ENCODE peak calls at places on chromosomes 12 and 14, in nine cellular contexts. One of them, this sample, is unnamed.

GRCh38 chr14:82854851-82855250 is 1321.2 kb upstream of the SEL1L start:
- DNase-seq in GM12892: no peak
- DNase-seq in heart left ventricle: no peak
- DNase-seq in Peyer's patch: no peak
- DNase-seq in IMR-90: no peak
- DNase-seq in ovary: no peak
- DNase-seq in A549: no peak
- DNase-seq in sigmoid colon: no peak
- DNase-seq in uterus: no peak
- DNase-seq in this sample: no peak

GRCh38 chr12:4487024-4487423 is 41.4 kb upstream of the FGF6 start:
- DNase-seq in IMR-90: no peak
- DNase-seq in heart left ventricle: no peak
- DNase-seq in ovary: no peak
- DNase-seq in A549: no peak
- DNase-seq in GM12892: no peak
- DNase-seq in Peyer's patch: no peak
- DNase-seq in sigmoid colon: no peak
- DNase-seq in uterus: no peak
- DNase-seq in this sample: no peak

GRCh38 chr14:58547649-58548048 is 90.1 kb upstream of the DACT1 start:
- DNase-seq in GM12892: no peak
- DNase-seq in heart left ventricle: no peak
- DNase-seq in sigmoid colon: no peak
- DNase-seq in IMR-90: no peak
- DNase-seq in Peyer's patch: no peak
- DNase-seq in uterus: no peak
- DNase-seq in A549: no peak
- DNase-seq in ovary: no peak
- DNase-seq in this sample: no peak

GRCh38 chr12:116780942-116781341 is 42.8 kb downstream of the RNFT2 start:
- DNase-seq in GM12892: no peak
- DNase-seq in sigmoid colon: no peak
- DNase-seq in IMR-90: no peak
- DNase-seq in ovary: no peak
- DNase-seq in uterus: no peak
- DNase-seq in Peyer's patch: no peak
- DNase-seq in A549: no peak
- DNase-seq in heart left ventricle: no peak
- DNase-seq in this sample: no peak

GRCh38 chr12:103626498-103626897 is 39.4 kb downstream of the STAB2 start:
- DNase-seq in ovary: peak; percentile 40
- DNase-seq in GM12892: no peak
- DNase-seq in IMR-90: peak; percentile 51
- DNase-seq in sigmoid colon: peak; percentile 83
- DNase-seq in Peyer's patch: no peak
- DNase-seq in heart left ventricle: peak; percentile 77
- DNase-seq in A549: peak; percentile 88
- DNase-seq in uterus: peak; percentile 37
- DNase-seq in this sample: peak; percentile 67

GRCh38 chr14:36509056-36509917 is 10.7 kb downstream of the NKX2-1 start:
- DNase-seq in ovary: no peak
- DNase-seq in A549: no peak
- DNase-seq in Peyer's patch: no peak
- DNase-seq in GM12892: no peak
- DNase-seq in uterus: no peak
- DNase-seq in heart left ventricle: no peak
- DNase-seq in sigmoid colon: no peak
- DNase-seq in IMR-90: no peak
- DNase-seq in this sample: no peak

GRCh38 chr12:56839489-56840442 is 76.6 kb downstream of the HSD17B6 start:
- DNase-seq in GM12892: no peak
- DNase-seq in uterus: peak; percentile 24
- DNase-seq in sigmoid colon: no peak
- DNase-seq in IMR-90: peak; percentile 9
- DNase-seq in heart left ventricle: peak; percentile 26
- DNase-seq in Peyer's patch: peak; percentile 18
- DNase-seq in ovary: peak; percentile 50
- DNase-seq in A549: peak; percentile 65
- DNase-seq in this sample: peak; percentile 54

GRCh38 chr12:115794659-115795081 is 482.8 kb downstream of the MED13L start:
- DNase-seq in GM12892: no peak
- DNase-seq in heart left ventricle: no peak
- DNase-seq in sigmoid colon: no peak
- DNase-seq in IMR-90: no peak
- DNase-seq in Peyer's patch: no peak
- DNase-seq in ovary: no peak
- DNase-seq in A549: peak; percentile 52
- DNase-seq in uterus: no peak
- DNase-seq in this sample: no peak

GRCh38 chr12:109053382-109054123 is 1.2 kb downstream of the USP30 start:
- DNase-seq in GM12892: no peak
- DNase-seq in IMR-90: no peak
- DNase-seq in Peyer's patch: no peak
- DNase-seq in heart left ventricle: no peak
- DNase-seq in ovary: no peak
- DNase-seq in A549: no peak
- DNase-seq in sigmoid colon: no peak
- DNase-seq in uterus: no peak
- DNase-seq in this sample: no peak

GRCh38 chr14:50082784-50083466 is 33.4 kb downstream of the VCPKMT start:
- DNase-seq in heart left ventricle: no peak
- DNase-seq in ovary: no peak
- DNase-seq in IMR-90: peak; percentile 86
- DNase-seq in sigmoid colon: no peak
- DNase-seq in uterus: no peak
- DNase-seq in A549: no peak
- DNase-seq in Peyer's patch: peak; percentile 85
- DNase-seq in GM12892: no peak
- DNase-seq in this sample: no peak

GRCh38 chr12:117098071-117098360 is 1.2 kb downstream of the TESC start:
- DNase-seq in uterus: no peak
- DNase-seq in GM12892: no peak
- DNase-seq in A549: no peak
- DNase-seq in heart left ventricle: no peak
- DNase-seq in Peyer's patch: no peak
- DNase-seq in ovary: no peak
- DNase-seq in sigmoid colon: no peak
- DNase-seq in IMR-90: no peak
- DNase-seq in this sample: no peak

GRCh38 chr12:6570264-6570887 is 2.3 kb upstream of the NOP2 start:
- DNase-seq in GM12892: no peak
- DNase-seq in IMR-90: no peak
- DNase-seq in ovary: peak; percentile 64
- DNase-seq in uterus: no peak
- DNase-seq in A549: peak; percentile 72
- DNase-seq in heart left ventricle: no peak
- DNase-seq in Peyer's patch: peak; percentile 57
- DNase-seq in sigmoid colon: no peak
- DNase-seq in this sample: no peak

GRCh38 chr14:100536721-100537700 is 50.2 kb downstream of the BEGAIN start:
- DNase-seq in A549: no peak
- DNase-seq in GM12892: peak; percentile 13
- DNase-seq in IMR-90: no peak
- DNase-seq in heart left ventricle: peak; percentile 12
- DNase-seq in uterus: peak; percentile 13
- DNase-seq in ovary: peak; percentile 31
- DNase-seq in sigmoid colon: peak; percentile 37
- DNase-seq in Peyer's patch: no peak
- DNase-seq in this sample: peak; percentile 38

GRCh38 chr12:6070472-6071257 is 53.8 kb downstream of the VWF start:
- DNase-seq in heart left ventricle: no peak
- DNase-seq in GM12892: no peak
- DNase-seq in uterus: no peak
- DNase-seq in Peyer's patch: no peak
- DNase-seq in A549: no peak
- DNase-seq in IMR-90: no peak
- DNase-seq in ovary: no peak
- DNase-seq in sigmoid colon: no peak
- DNase-seq in this sample: peak; percentile 87

GRCh38 chr12:119181944-119182343 is 3.2 kb downstream of the HSPB8 start:
- DNase-seq in ovary: no peak
- DNase-seq in IMR-90: no peak
- DNase-seq in A549: no peak
- DNase-seq in GM12892: no peak
- DNase-seq in Peyer's patch: no peak
- DNase-seq in uterus: no peak
- DNase-seq in heart left ventricle: no peak
- DNase-seq in sigmoid colon: no peak
- DNase-seq in this sample: no peak

GRCh38 chr12:119181202-119181601 is 2.5 kb downstream of the HSPB8 start:
- DNase-seq in A549: no peak
- DNase-seq in ovary: no peak
- DNase-seq in Peyer's patch: no peak
- DNase-seq in IMR-90: no peak
- DNase-seq in uterus: no peak
- DNase-seq in sigmoid colon: no peak
- DNase-seq in heart left ventricle: no peak
- DNase-seq in GM12892: no peak
- DNase-seq in this sample: no peak

GRCh38 chr12:119179335-119180021 is 747 bp downstream of the HSPB8 start:
- DNase-seq in Peyer's patch: no peak
- DNase-seq in uterus: no peak
- DNase-seq in ovary: no peak
- DNase-seq in GM12892: no peak
- DNase-seq in sigmoid colon: peak; percentile 76
- DNase-seq in IMR-90: peak; percentile 70
- DNase-seq in heart left ventricle: peak; percentile 55
- DNase-seq in A549: peak; percentile 69
- DNase-seq in this sample: no peak

GRCh38 chr12:119178544-119179334 is at the start of gene HSPB8:
- DNase-seq in A549: peak; percentile 76
- DNase-seq in sigmoid colon: peak; percentile 98
- DNase-seq in ovary: peak; percentile 87
- DNase-seq in GM12892: no peak
- DNase-seq in IMR-90: peak; percentile 91
- DNase-seq in heart left ventricle: peak; percentile 96
- DNase-seq in Peyer's patch: peak; percentile 31
- DNase-seq in uterus: peak; percentile 89
- DNase-seq in this sample: peak; percentile 62

DNA sequence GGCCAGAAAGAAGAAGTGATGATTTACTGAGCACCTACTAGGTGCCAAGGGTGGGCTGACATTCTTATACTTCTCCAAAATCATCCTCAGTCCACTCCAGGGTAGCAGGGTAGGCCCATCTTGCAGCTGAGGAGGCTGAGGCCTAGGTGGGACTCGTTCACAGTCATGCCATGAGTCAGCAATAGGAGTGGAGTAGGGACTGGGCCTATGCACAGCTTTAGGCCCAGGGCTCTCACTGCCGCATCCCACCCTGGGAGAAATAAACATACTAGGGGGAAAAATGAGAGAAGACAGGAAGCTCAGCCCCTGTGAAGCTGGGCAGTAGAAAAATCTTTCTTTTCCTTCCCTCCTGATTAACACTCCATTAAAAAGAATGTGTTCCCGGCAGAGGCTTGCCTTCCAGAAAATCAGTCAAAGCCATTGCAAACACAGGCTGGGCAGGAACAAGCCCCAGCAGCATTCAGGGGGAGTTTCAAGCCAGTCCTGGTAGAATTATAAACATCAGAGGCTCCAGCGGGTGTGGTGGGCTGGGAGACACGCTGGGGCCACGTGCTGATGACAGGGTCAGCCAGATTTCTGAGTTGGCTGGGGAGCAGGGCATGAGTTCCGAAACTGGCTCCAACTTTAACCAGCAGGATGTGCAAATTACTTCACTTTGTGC is 1.8 kb downstream of the HSPB8 start:
- DNase-seq in sigmoid colon: peak; percentile 90
- DNase-seq in Peyer's patch: no peak
- DNase-seq in heart left ventricle: peak; percentile 61
- DNase-seq in GM12892: no peak
- DNase-seq in uterus: peak; percentile 47
- DNase-seq in A549: peak; percentile 31
- DNase-seq in ovary: peak; percentile 64
- DNase-seq in IMR-90: peak; percentile 66
- DNase-seq in this sample: no peak
- TF ChIP-seq POLR2A in sigmoid colon: no peak
- TF ChIP-seq POLR2A in Peyer's patch: no peak
- TF ChIP-seq POLR2A in heart left ventricle: no peak
- TF ChIP-seq POLR2A in GM12892: no peak
- TF ChIP-seq POLR2A in uterus: no peak
- TF ChIP-seq POLR2A in A549: no peak
- TF ChIP-seq POLR2A in ovary: no peak
- TF ChIP-seq POLR2A in IMR-90: peak; percentile 33
- TF ChIP-seq POLR2A in this sample: no peak

GRCh38 chr12:20438307-20438779 is 70.0 kb downstream of the PDE3A start:
- DNase-seq in A549: peak; percentile 12
- DNase-seq in uterus: no peak
- DNase-seq in ovary: no peak
- DNase-seq in sigmoid colon: no peak
- DNase-seq in Peyer's patch: no peak
- DNase-seq in GM12892: no peak
- DNase-seq in IMR-90: peak; percentile 69
- DNase-seq in heart left ventricle: no peak
- DNase-seq in this sample: no peak
- TF ChIP-seq POLR2A in A549: no peak
- TF ChIP-seq POLR2A in uterus: no peak
- TF ChIP-seq POLR2A in ovary: no peak
- TF ChIP-seq POLR2A in sigmoid colon: no peak
- TF ChIP-seq POLR2A in Peyer's patch: no peak
- TF ChIP-seq POLR2A in GM12892: no peak
- TF ChIP-seq POLR2A in IMR-90: no peak
- TF ChIP-seq POLR2A in heart left ventricle: no peak
- TF ChIP-seq POLR2A in this sample: no peak

GRCh38 chr14:75875958-75876357 is 105.8 kb downstream of the TGFB3 start:
- DNase-seq in ovary: no peak
- DNase-seq in uterus: no peak
- DNase-seq in A549: no peak
- DNase-seq in GM12892: peak; percentile 21
- DNase-seq in Peyer's patch: no peak
- DNase-seq in heart left ventricle: no peak
- DNase-seq in IMR-90: no peak
- DNase-seq in sigmoid colon: no peak
- DNase-seq in this sample: no peak
- TF ChIP-seq POLR2A in ovary: no peak
- TF ChIP-seq POLR2A in uterus: no peak
- TF ChIP-seq POLR2A in A549: no peak
- TF ChIP-seq POLR2A in GM12892: no peak
- TF ChIP-seq POLR2A in Peyer's patch: no peak
- TF ChIP-seq POLR2A in heart left ventricle: no peak
- TF ChIP-seq POLR2A in IMR-90: no peak
- TF ChIP-seq POLR2A in sigmoid colon: no peak
- TF ChIP-seq POLR2A in this sample: no peak

GRCh38 chr12:17333287-17333686 is 727.3 kb upstream of the LMO3 start:
- DNase-seq in IMR-90: no peak
- DNase-seq in GM12892: no peak
- DNase-seq in ovary: no peak
- DNase-seq in A549: peak; percentile 44
- DNase-seq in heart left ventricle: no peak
- DNase-seq in Peyer's patch: no peak
- DNase-seq in uterus: no peak
- DNase-seq in sigmoid colon: no peak
- DNase-seq in this sample: no peak
- TF ChIP-seq POLR2A in IMR-90: no peak
- TF ChIP-seq POLR2A in GM12892: no peak
- TF ChIP-seq POLR2A in ovary: no peak
- TF ChIP-seq POLR2A in A549: no peak
- TF ChIP-seq POLR2A in heart left ventricle: no peak
- TF ChIP-seq POLR2A in Peyer's patch: no peak
- TF ChIP-seq POLR2A in uterus: no peak
- TF ChIP-seq POLR2A in sigmoid colon: no peak
- TF ChIP-seq POLR2A in this sample: no peak